ENCODE peak calls at places on chromosomes 3 and 15, in five cellular contexts. X, J, U, D and B are unnamed samples.

GRCh38 chr15:100116416-100117190 is 225.2 kb downstream of the ADAMTS17 start:
- DNase-seq in X (no peak), J (no peak), U (no peak), D (no peak), B (no peak)

GRCh38 chr3:53046171-53047170 is 598 bp upstream of the SFMBT1 start:
- DNase-seq in X (peak), J (peak), U (peak), D (peak), B (peak)

GRCh38 chr3:116129187-116129945 is 315.9 kb downstream of the LSAMP start:
- DNase-seq in X (no peak), J (no peak), U (no peak), D (no peak), B (no peak)

GRCh38 chr3:179663093-179663492 is 10.3 kb downstream of the USP13 start:
- DNase-seq in X (no peak), J (no peak), U (no peak), D (no peak), B (no peak)

GRCh38 chr3:83968386-83968785 is 990.4 kb upstream of the CADM2 start:
- DNase-seq in X (no peak), J (no peak), U (no peak), D (no peak), B (no peak)

GRCh38 chr3:170307998-170308398 is 49.5 kb upstream of the SKIL start:
- DNase-seq in X (no peak), J (peak), U (no peak), D (peak), B (peak)

GRCh38 chr3:148642616-148643015 is 55.1 kb upstream of the AGTR1 start:
- DNase-seq in X (no peak), J (peak), U (no peak), D (peak), B (no peak)

GRCh38 chr3:10423171-10423882 is 82.1 kb downstream of the ATP2B2 start:
- DNase-seq in X (no peak), J (no peak), U (peak), D (no peak), B (peak)

GRCh38 chr3:31137718-31138465 is 243.4 kb upstream of the GADL1 start:
- DNase-seq in X (no peak), J (no peak), U (no peak), D (no peak), B (no peak)

GRCh38 chr3:189842681-189843602 is 211.8 kb downstream of the TP63 start:
- DNase-seq in X (no peak), J (no peak), U (no peak), D (no peak), B (no peak)

GRCh38 chr15:36186376-36186775 is 393.1 kb upstream of the CDIN1 start:
- DNase-seq in X (no peak), J (no peak), U (no peak), D (no peak), B (no peak)

GRCh38 chr15:63942486-63943365 is 103.6 kb downstream of the DAPK2 start:
- DNase-seq in X (no peak), J (no peak), U (peak), D (no peak), B (peak)

GRCh38 chr3:112409061-112409460 is 76.1 kb downstream of the CD200 start:
- DNase-seq in X (no peak), J (no peak), U (no peak), D (no peak), B (no peak)

GRCh38 chr3:43866529-43867353 is 176.0 kb downstream of the ABHD5 start:
- DNase-seq in X (no peak), J (peak), U (no peak), D (peak), B (no peak)

GRCh38 chr15:49124371-49124770 is 31.0 kb downstream of the COPS2 start:
- DNase-seq in X (no peak), J (peak), U (no peak), D (no peak), B (no peak)

GRCh38 chr3:156615592-156616173 is 58.7 kb upstream of the TIPARP start:
- DNase-seq in X (no peak), J (peak), U (no peak), D (peak), B (peak)

GRCh38 chr3:69649120-69649519 is 90.1 kb upstream of the MITF start:
- DNase-seq in X (no peak), J (peak), U (no peak), D (no peak), B (peak)

GRCh38 chr3:100981546-100981945 is 11.7 kb downstream of the ABI3BP start:
- DNase-seq in X (no peak), J (no peak), U (no peak), D (no peak), B (no peak)

GRCh38 chr3:127814325-127814781 is 8.0 kb downstream of the MGLL start:
- DNase-seq in X (no peak), J (no peak), U (no peak), D (no peak), B (no peak)

GRCh38 chr3:159609620-159610019 is 379.0 kb upstream of the IL12A start:
- DNase-seq in X (no peak), J (peak), U (no peak), D (no peak), B (no peak)

GRCh38 chr15:66798426-66799061 is 96.5 kb downstream of the SMAD6 start:
- DNase-seq in X (no peak), J (peak), U (no peak), D (no peak), B (no peak)

GRCh38 chr15:67178569-67179210 is 75.8 kb downstream of the AAGAB start:
- DNase-seq in X (no peak), J (peak), U (no peak), D (peak), B (peak)

GRCh38 chr15:64072812-64073211 is 20.8 kb downstream of the CIAO2A start:
- DNase-seq in X (no peak), J (no peak), U (no peak), D (no peak), B (no peak)

GRCh38 chr3:127610105-127610504 is 11.9 kb downstream of the MCM2 start:
- DNase-seq in X (no peak), J (peak), U (no peak), D (no peak), B (no peak)

GRCh38 chr3:49566312-49566711 is 12.0 kb downstream of the BSN start:
- DNase-seq in X (no peak), J (no peak), U (no peak), D (no peak), B (peak)

GRCh38 chr15:100766225-100767001 is 113.2 kb upstream of the ALDH1A3 start:
- DNase-seq in X (no peak), J (no peak), U (no peak), D (no peak), B (peak)

GRCh38 chr15:26007151-26007550 is 144.0 kb upstream of the ATP10A start:
- DNase-seq in X (no peak), J (no peak), U (no peak), D (no peak), B (no peak)

GRCh38 chr15:76945494-76945893 is 13.9 kb downstream of the RCN2 start:
- DNase-seq in X (no peak), J (peak), U (no peak), D (no peak), B (no peak)

GRCh38 chr3:123244128-123244527 is 42.4 kb downstream of the SEC22A start:
- DNase-seq in X (no peak), J (no peak), U (no peak), D (no peak), B (no peak)

GRCh38 chr3:23662079-23662617 is 143.6 kb upstream of the UBE2E1 start:
- DNase-seq in X (no peak), J (peak), U (no peak), D (peak), B (no peak)

GRCh38 chr3:197302696-197303341 is 4.4 kb upstream of the DLG1 start:
- DNase-seq in X (no peak), J (peak), U (no peak), D (peak), B (no peak)

GRCh38 chr3:150090877-150091276 is 120.2 kb upstream of the PFN2 start:
- DNase-seq in X (no peak), J (peak), U (no peak), D (peak), B (no peak)

GRCh38 chr15:84988909-84989644 is 7.4 kb downstream of the PDE8A start:
- DNase-seq in X (no peak), J (no peak), U (peak), D (no peak), B (no peak)

GRCh38 chr15:40058476-40059140 is 19.6 kb upstream of the SRP14 start:
- DNase-seq in X (no peak), J (peak), U (no peak), D (peak), B (no peak)

GRCh38 chr3:187624588-187624987 is 45.6 kb downstream of the SST start:
- DNase-seq in X (no peak), J (no peak), U (no peak), D (no peak), B (no peak)

GRCh38 chr15:72078887-72079286 is 39.1 kb downstream of the MYO9A start:
- DNase-seq in X (no peak), J (no peak), U (no peak), D (no peak), B (no peak)

GRCh38 chr3:129822679-129823078 is 70.8 kb downstream of the TMCC1 start:
- DNase-seq in X (no peak), J (peak), U (no peak), D (no peak), B (no peak)

GRCh38 chr15:86630946-86631345 is 551.3 kb downstream of the AGBL1 start:
- DNase-seq in X (no peak), J (no peak), U (no peak), D (no peak), B (no peak)

GRCh38 chr3:148601766-148602685 is 95.7 kb upstream of the AGTR1 start:
- DNase-seq in X (no peak), J (peak), U (no peak), D (peak), B (no peak)

GRCh38 chr3:42157915-42158538 is 66.9 kb downstream of the TRAK1 start:
- DNase-seq in X (no peak), J (peak), U (no peak), D (no peak), B (no peak)

GRCh38 chr3:42162462-42162861 is 71.3 kb downstream of the TRAK1 start:
- DNase-seq in X (no peak), J (no peak), U (no peak), D (no peak), B (no peak)

GRCh38 chr3:42159147-42159546 is 68.0 kb downstream of the TRAK1 start:
- DNase-seq in X (no peak), J (no peak), U (no peak), D (no peak), B (no peak)

GRCh38 chr3:42161050-42161935 is 70.1 kb downstream of the TRAK1 start:
- DNase-seq in X (no peak), J (peak), U (no peak), D (peak), B (no peak)

DNA sequence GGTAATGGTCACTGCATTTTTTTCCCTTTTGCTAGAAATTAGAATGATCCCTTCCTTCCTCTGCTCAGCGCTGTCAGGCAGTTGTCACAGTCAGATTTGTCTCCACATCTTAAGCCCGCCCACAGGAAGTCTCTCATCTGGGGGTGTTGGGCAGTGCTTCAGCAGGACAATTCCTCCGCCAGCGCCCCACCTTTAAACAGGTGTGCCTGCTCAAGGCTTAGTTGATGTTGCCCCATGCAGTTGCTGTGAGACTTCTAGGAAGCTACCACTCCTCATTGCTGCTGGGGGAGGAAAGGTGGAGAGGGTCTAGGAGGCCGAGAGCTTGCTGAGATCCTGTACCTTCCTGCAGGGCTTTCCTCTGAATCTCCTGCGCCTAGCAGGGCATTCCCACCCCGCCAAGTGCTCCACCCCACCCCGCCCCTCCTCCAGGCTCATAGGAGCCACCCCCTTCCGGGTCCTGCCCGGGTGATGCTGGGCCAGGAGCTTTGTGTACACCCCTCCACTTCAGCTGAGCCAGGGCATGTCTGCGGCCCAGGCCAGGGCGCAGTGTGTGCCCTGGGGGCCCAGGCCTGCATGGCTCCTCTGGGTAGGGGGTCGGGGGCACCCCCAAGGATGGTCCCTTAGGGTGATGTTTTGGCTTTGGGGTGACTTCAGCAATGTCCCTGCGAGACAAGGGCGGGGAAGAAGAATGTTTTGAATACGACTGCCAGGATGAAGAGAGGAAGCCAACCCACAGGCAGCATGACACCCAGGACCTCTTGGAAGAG is 68.7 kb downstream of the TRAK1 start:
- DNase-seq in X (peak), J (no peak), U (peak), D (peak), B (peak)
- H4K8ac ChIP-seq in X (no peak), J (peak), U (peak), D (peak), B (no peak)

GRCh38 chr15:65342493-65342892 is 35.3 kb downstream of the IGDCC3 start:
- DNase-seq in X (no peak), J (no peak), U (no peak), D (no peak), B (no peak)
- H4K8ac ChIP-seq in X (peak), J (no peak), U (no peak), D (peak), B (no peak)

GRCh38 chr3:57003676-57004075 is 56.8 kb upstream of the SPATA12 start:
- DNase-seq in X (no peak), J (no peak), U (no peak), D (no peak), B (no peak)

GRCh38 chr3:57006949-57007419 is 53.5 kb upstream of the SPATA12 start:
- DNase-seq in X (no peak), J (peak), U (peak), D (peak), B (peak)

GRCh38 chr3:57004154-57004730 is 56.2 kb upstream of the SPATA12 start:
- DNase-seq in X (no peak), J (no peak), U (no peak), D (no peak), B (no peak)

GRCh38 chr3:57007513-57008415 is 52.7 kb upstream of the SPATA12 start:
- DNase-seq in X (no peak), J (peak), U (no peak), D (peak), B (peak)

GRCh38 chr3:57006048-57006709 is 54.3 kb upstream of the SPATA12 start:
- DNase-seq in X (no peak), J (no peak), U (no peak), D (no peak), B (no peak)
- H4K8ac ChIP-seq in X (no peak), J (no peak), U (no peak), D (no peak), B (no peak)

GRCh38 chr15:74433592-74434259 is at the start of gene SEMA7A:
- DNase-seq in X (peak), J (peak), U (peak), D (peak), B (peak)
- H4K8ac ChIP-seq in X (no peak), J (peak), U (peak), D (peak), B (no peak)

DNA sequence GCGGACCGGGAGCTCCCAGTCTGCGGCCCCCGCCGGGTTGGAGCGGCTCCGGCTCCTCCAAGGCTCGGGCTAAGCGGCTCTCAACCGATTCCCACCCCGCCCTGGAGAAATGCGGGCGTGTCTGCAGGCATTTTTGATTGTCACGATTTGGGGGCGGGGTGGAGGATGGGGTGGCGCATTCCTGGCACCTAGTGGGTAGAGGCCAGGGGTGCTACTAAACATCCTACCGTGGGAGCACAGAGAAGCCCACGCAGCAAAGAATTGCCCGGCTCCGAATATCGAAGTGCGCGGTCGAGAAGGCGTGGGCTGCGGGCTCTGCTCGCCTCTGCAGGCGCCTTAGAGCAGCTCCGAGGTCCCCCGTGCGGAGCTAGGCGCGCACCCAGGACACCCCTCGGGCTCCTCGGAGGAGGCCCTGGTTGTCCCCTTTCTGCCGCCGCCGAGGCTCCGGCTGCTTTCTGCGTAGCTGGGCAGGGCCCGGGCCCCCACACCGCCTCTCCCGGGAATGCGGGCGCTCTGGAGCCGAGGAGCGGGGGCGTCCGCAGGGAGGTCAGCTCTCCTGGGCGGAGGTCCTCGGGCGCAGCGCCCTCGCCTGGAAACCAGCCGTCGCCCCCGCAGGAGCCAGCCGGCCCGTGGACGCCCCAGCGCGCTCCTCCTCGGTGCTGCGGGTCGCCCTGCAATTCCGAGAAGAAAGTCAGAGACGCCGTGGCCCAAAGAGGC is 16.5 kb upstream of the LAMP3 start:
- DNase-seq in X (peak), J (no peak), U (peak), D (peak), B (peak)
- H4K8ac ChIP-seq in X (no peak), J (no peak), U (no peak), D (peak), B (no peak)